ENCODE peak calls at places on chromosome 2, in eight cellular contexts. M is mesothelial cell of epicardium; U is naive B cell; E is Ammon's horn; H is CD8-positive, alpha-beta memory T cell; L is endothelial cell; F is coronary artery; O is left ventricle myocardium inferior. P is an unnamed sample.

GRCh38 chr2:240468300-240469238 is 33.1 kb downstream of the GPC1 start:
- DNase-seq in M (no peak), U (no peak), E (peak), H (peak), L (no peak), F (no peak), O (no peak), P (no peak)

GRCh38 chr2:58853420-58853819 is 612.3 kb upstream of the FANCL start:
- DNase-seq in M (no peak), U (no peak), E (no peak), H (no peak), L (no peak), F (no peak), O (no peak), P (no peak)

GRCh38 chr2:82320296-82320695 is 2015.7 kb upstream of the LRRTM1 start:
- DNase-seq in M (no peak), U (no peak), E (no peak), H (no peak), L (no peak), F (no peak), O (no peak), P (no peak)

GRCh38 chr2:127681288-127681771 is 6.0 kb upstream of the LIMS2 start:
- DNase-seq in M (no peak), U (no peak), E (no peak), H (no peak), L (no peak), F (peak), O (peak), P (no peak)

GRCh38 chr2:149562304-149562703 is 25.3 kb downstream of the MMADHC start:
- DNase-seq in M (no peak), U (no peak), E (no peak), H (no peak), L (no peak), F (no peak), O (no peak), P (no peak)

GRCh38 chr2:181104512-181105121 is 124.2 kb downstream of the UBE2E3 start:
- DNase-seq in M (no peak), U (peak), E (peak), H (no peak), L (peak), F (no peak), O (no peak), P (peak)

GRCh38 chr2:68765739-68766377 is 31.2 kb downstream of the ARHGAP25 start:
- DNase-seq in M (no peak), U (no peak), E (no peak), H (no peak), L (no peak), F (no peak), O (no peak), P (no peak)

GRCh38 chr2:53867169-53867568 is 7.4 kb upstream of the GPR75 start:
- DNase-seq in M (no peak), U (no peak), E (no peak), H (no peak), L (no peak), F (no peak), O (no peak), P (no peak)

GRCh38 chr2:16713011-16713423 is 47.4 kb upstream of the CYRIA start:
- DNase-seq in M (no peak), U (peak), E (peak), H (no peak), L (no peak), F (no peak), O (no peak), P (no peak)

GRCh38 chr2:128555433-128555832 is 236.8 kb upstream of the HS6ST1 start:
- DNase-seq in M (no peak), U (no peak), E (no peak), H (no peak), L (no peak), F (no peak), O (no peak), P (no peak)

GRCh38 chr2:164816046-164816445 is 25.6 kb downstream of the COBLL1 start:
- DNase-seq in M (no peak), U (no peak), E (no peak), H (no peak), L (no peak), F (no peak), O (no peak), P (no peak)

GRCh38 chr2:55421326-55421725 is 1.7 kb upstream of the CCDC88A start:
- DNase-seq in M (no peak), U (no peak), E (no peak), H (no peak), L (no peak), F (no peak), O (no peak), P (no peak)

GRCh38 chr2:150531626-150532419 is 44.4 kb upstream of the RND3 start:
- DNase-seq in M (no peak), U (no peak), E (no peak), H (no peak), L (no peak), F (no peak), O (no peak), P (peak)

GRCh38 chr2:163347982-163348842 is 387.6 kb downstream of the FIGN start:
- DNase-seq in M (peak), U (peak), E (peak), H (no peak), L (peak), F (peak), O (peak), P (peak)

GRCh38 chr2:101205521-101205998 is 47.1 kb upstream of the CNOT11 start:
- DNase-seq in M (peak), U (peak), E (peak), H (peak), L (peak), F (no peak), O (peak), P (peak)

GRCh38 chr2:144452169-144453038 is 67.5 kb downstream of the ZEB2 start:
- DNase-seq in M (no peak), U (no peak), E (no peak), H (no peak), L (peak), F (no peak), O (no peak), P (no peak)

GRCh38 chr2:77193858-77194448 is 328.2 kb downstream of the LRRTM4 start:
- DNase-seq in M (no peak), U (no peak), E (no peak), H (no peak), L (no peak), F (no peak), O (no peak), P (no peak)

GRCh38 chr2:217106650-217107014 is 246.8 kb upstream of the TNP1 start:
- DNase-seq in M (no peak), U (no peak), E (no peak), H (no peak), L (no peak), F (no peak), O (no peak), P (no peak)

GRCh38 chr2:79025421-79025820 is at the start of gene REG3G:
- DNase-seq in M (no peak), U (no peak), E (no peak), H (no peak), L (no peak), F (no peak), O (no peak), P (no peak)

GRCh38 chr2:94870392-94871225 is 621 bp upstream of the TEKT4 start:
- DNase-seq in M (no peak), U (no peak), E (no peak), H (no peak), L (peak), F (no peak), O (peak), P (no peak)

GRCh38 chr2:69977208-69977607 is 15.8 kb upstream of the ASPRV1 start:
- DNase-seq in M (no peak), U (no peak), E (no peak), H (no peak), L (no peak), F (no peak), O (no peak), P (no peak)

GRCh38 chr2:37629529-37629928 is 41.9 kb downstream of the CDC42EP3 start:
- DNase-seq in M (no peak), U (no peak), E (no peak), H (no peak), L (no peak), F (no peak), O (no peak), P (peak)

GRCh38 chr2:46943881-46944798 is 28.5 kb upstream of the MCFD2 start:
- DNase-seq in M (no peak), U (peak), E (no peak), H (peak), L (no peak), F (no peak), O (no peak), P (no peak)

GRCh38 chr2:241858206-241859016 is at the start of gene PDCD1:
- DNase-seq in M (no peak), U (no peak), E (no peak), H (peak), L (peak), F (no peak), O (peak), P (no peak)

GRCh38 chr2:237322564-237322963 is 91.4 kb downstream of the COL6A3 start:
- DNase-seq in M (no peak), U (no peak), E (no peak), H (no peak), L (no peak), F (no peak), O (no peak), P (no peak)

GRCh38 chr2:174335605-174336402 is 1.1 kb downstream of the SP9 start:
- DNase-seq in M (peak), U (no peak), E (no peak), H (peak), L (peak), F (no peak), O (no peak), P (peak)

GRCh38 chr2:193690572-193690971 is 1495.8 kb upstream of the TMEFF2 start:
- DNase-seq in M (no peak), U (no peak), E (no peak), H (no peak), L (no peak), F (no peak), O (no peak), P (no peak)

GRCh38 chr2:151947524-151948165 is 119.4 kb upstream of the ARL5A start:
- DNase-seq in M (no peak), U (peak), E (peak), H (no peak), L (no peak), F (no peak), O (no peak), P (peak)

GRCh38 chr2:144630459-144631215 is 110.7 kb upstream of the ZEB2 start:
- DNase-seq in M (no peak), U (no peak), E (no peak), H (no peak), L (no peak), F (no peak), O (no peak), P (no peak)

GRCh38 chr2:174072069-174072468 is 106.9 kb upstream of the SP3 start:
- DNase-seq in M (no peak), U (no peak), E (no peak), H (no peak), L (no peak), F (no peak), O (no peak), P (no peak)

GRCh38 chr2:161128885-161129284 is 31.3 kb upstream of the TANK start:
- DNase-seq in M (no peak), U (no peak), E (no peak), H (no peak), L (no peak), F (no peak), O (no peak), P (no peak)

GRCh38 chr2:136116813-136117390 is 1.0 kb downstream of the CXCR4 start:
- DNase-seq in M (peak), U (no peak), E (no peak), H (peak), L (peak), F (no peak), O (peak), P (peak)

GRCh38 chr2:180478883-180479282 is 471.8 kb upstream of the CWC22 start:
- DNase-seq in M (no peak), U (no peak), E (no peak), H (no peak), L (no peak), F (no peak), O (no peak), P (no peak)

GRCh38 chr2:179354739-179355537 is 90.3 kb upstream of the SESTD1 start:
- DNase-seq in M (no peak), U (no peak), E (no peak), H (no peak), L (no peak), F (no peak), O (no peak), P (no peak)

GRCh38 chr2:673615-674318 is 3.4 kb downstream of the TMEM18 start:
- DNase-seq in M (no peak), U (no peak), E (no peak), H (no peak), L (no peak), F (no peak), O (no peak), P (peak)

GRCh38 chr2:149223472-149224062 is 106.8 kb upstream of the LYPD6 start:
- DNase-seq in M (no peak), U (no peak), E (no peak), H (no peak), L (no peak), F (no peak), O (no peak), P (no peak)

GRCh38 chr2:12457831-12458230 is 258.9 kb upstream of the TRIB2 start:
- DNase-seq in M (no peak), U (no peak), E (no peak), H (no peak), L (no peak), F (no peak), O (no peak), P (no peak)

GRCh38 chr2:216695401-216695821 is at the start of gene IGFBP5:
- DNase-seq in M (peak), U (no peak), E (peak), H (no peak), L (no peak), F (peak), O (peak), P (no peak)